ENCODE peak calls at places on chromosomes 1 and 21, in eight cellular contexts. M is HepG2, E is fibroblast of lung, C is heart left ventricle, B is HFFc6, T is NB4, X is PC-9, L is testis. P is an unnamed sample.

GRCh38 chr1:151132676-151133338 is 13.6 kb downstream of the SEMA6C start:
- DNase-seq in M (no peak), E (no peak), C (no peak), B (no peak), T (no peak), X (no peak), L (no peak), P (no peak)

GRCh38 chr21:34980423-34981115 is 68.5 kb downstream of the RUNX1 start:
- DNase-seq in M (no peak), E (peak), C (no peak), B (no peak), T (no peak), X (no peak), L (no peak), P (no peak)

GRCh38 chr1:54851928-54852524 is 35.0 kb downstream of the DHCR24 start:
- DNase-seq in M (no peak), E (no peak), C (no peak), B (no peak), T (no peak), X (no peak), L (no peak), P (no peak)

GRCh38 chr1:67239738-67240137 is 67.9 kb upstream of the IL12RB2 start:
- DNase-seq in M (no peak), E (no peak), C (no peak), B (no peak), T (no peak), X (no peak), L (no peak), P (no peak)

GRCh38 chr21:34576043-34576466 is 38.9 kb downstream of the RCAN1 start:
- DNase-seq in M (no peak), E (peak), C (peak), B (peak), T (no peak), X (peak), L (no peak), P (no peak)

GRCh38 chr1:177950506-177950905 is 19.4 kb downstream of the SEC16B start:
- DNase-seq in M (no peak), E (no peak), C (no peak), B (no peak), T (no peak), X (no peak), L (no peak), P (no peak)

GRCh38 chr1:37763791-37764741 is 854 bp downstream of the EPHA10 start:
- DNase-seq in M (peak), E (peak), C (peak), B (no peak), T (peak), X (no peak), L (peak), P (no peak)

GRCh38 chr1:54542120-54542961 is 5.7 kb upstream of the ACOT11 start:
- DNase-seq in M (peak), E (peak), C (peak), B (peak), T (peak), X (peak), L (peak), P (no peak)

GRCh38 chr1:8040586-8040985 is 14.5 kb upstream of the ERRFI1 start:
- DNase-seq in M (peak), E (peak), C (peak), B (peak), T (no peak), X (peak), L (peak), P (no peak)

GRCh38 chr1:34113362-34113761 is 51.7 kb downstream of the CSMD2 start:
- DNase-seq in M (no peak), E (no peak), C (no peak), B (no peak), T (no peak), X (no peak), L (peak), P (no peak)

GRCh38 chr1:96918406-96918805 is 196.8 kb downstream of the PTBP2 start:
- DNase-seq in M (no peak), E (peak), C (no peak), B (peak), T (no peak), X (no peak), L (no peak), P (no peak)

GRCh38 chr1:225561675-225562074 is 91.2 kb downstream of the ENAH start:
- DNase-seq in M (no peak), E (no peak), C (no peak), B (no peak), T (no peak), X (no peak), L (no peak), P (no peak)

GRCh38 chr1:156420209-156421061 is 51.4 kb downstream of the RHBG start:
- DNase-seq in M (no peak), E (no peak), C (no peak), B (no peak), T (no peak), X (no peak), L (no peak), P (no peak)

GRCh38 chr1:234732671-234733390 is 122.9 kb upstream of the IRF2BP2 start:
- DNase-seq in M (no peak), E (no peak), C (no peak), B (no peak), T (no peak), X (no peak), L (no peak), P (no peak)

GRCh38 chr1:86378813-86379212 is 17.3 kb downstream of the ODF2L start:
- DNase-seq in M (no peak), E (no peak), C (no peak), B (no peak), T (no peak), X (no peak), L (no peak), P (no peak)

GRCh38 chr1:114956570-114956969 is 73.1 kb upstream of the TSHB start:
- DNase-seq in M (peak), E (peak), C (no peak), B (no peak), T (peak), X (no peak), L (peak), P (no peak)

GRCh38 chr1:15598436-15598835 is 13.6 kb upstream of the AGMAT start:
- DNase-seq in M (no peak), E (no peak), C (no peak), B (no peak), T (no peak), X (no peak), L (no peak), P (no peak)

GRCh38 chr1:226098870-226099832 is 36.6 kb downstream of the H3-3A start:
- DNase-seq in M (no peak), E (no peak), C (no peak), B (no peak), T (peak), X (no peak), L (no peak), P (no peak)

GRCh38 chr1:184691719-184692324 is 62.8 kb downstream of the EDEM3 start:
- DNase-seq in M (peak), E (peak), C (no peak), B (peak), T (peak), X (no peak), L (peak), P (no peak)

GRCh38 chr1:155729031-155729898 is 40.4 kb downstream of the DAP3 start:
- DNase-seq in M (peak), E (peak), C (peak), B (peak), T (peak), X (no peak), L (peak), P (no peak)

GRCh38 chr21:25092441-25093011 is 514.8 kb downstream of the MRPL39 start:
- DNase-seq in M (no peak), E (no peak), C (no peak), B (no peak), T (no peak), X (no peak), L (no peak), P (no peak)

GRCh38 chr1:216785211-216785610 is 62.0 kb upstream of the ESRRG start:
- DNase-seq in M (no peak), E (no peak), C (no peak), B (no peak), T (no peak), X (no peak), L (no peak), P (no peak)

GRCh38 chr1:92817986-92818764 is 13.7 kb upstream of the RPL5 start:
- DNase-seq in M (no peak), E (peak), C (no peak), B (peak), T (peak), X (peak), L (no peak), P (no peak)

GRCh38 chr1:214660900-214661299 is 57.9 kb downstream of the CENPF start:
- DNase-seq in M (peak), E (peak), C (no peak), B (peak), T (no peak), X (no peak), L (peak), P (no peak)

GRCh38 chr1:214664656-214665433 is 61.9 kb downstream of the CENPF start:
- DNase-seq in M (no peak), E (peak), C (no peak), B (no peak), T (no peak), X (no peak), L (no peak), P (no peak)

GRCh38 chr1:214660190-214660589 is 57.2 kb downstream of the CENPF start:
- DNase-seq in M (no peak), E (no peak), C (no peak), B (no peak), T (no peak), X (no peak), L (no peak), P (no peak)

GRCh38 chr1:214665606-214666110 is 62.7 kb downstream of the CENPF start:
- DNase-seq in M (no peak), E (peak), C (no peak), B (no peak), T (no peak), X (no peak), L (no peak), P (no peak)

GRCh38 chr1:214662386-214662785 is 59.4 kb downstream of the CENPF start:
- DNase-seq in M (no peak), E (no peak), C (no peak), B (no peak), T (no peak), X (no peak), L (no peak), P (no peak)
- TF ChIP-seq CTCF in M (no peak), E (no peak), C (no peak), B (no peak), T (no peak), X (no peak), L (no peak), P (no peak)

GRCh38 chr1:64861611-64862010 is 104.7 kb downstream of the JAK1 start:
- DNase-seq in M (peak), E (no peak), C (peak), B (peak), T (no peak), X (no peak), L (peak), P (no peak)
- TF ChIP-seq CTCF in M (peak), E (no peak), C (peak), B (peak), T (no peak), X (no peak), L (no peak), P (no peak)

GRCh38 chr1:230125633-230126528 is 58.8 kb downstream of the GALNT2 start:
- DNase-seq in M (no peak), E (peak), C (no peak), B (peak), T (no peak), X (no peak), L (no peak), P (no peak)

GRCh38 chr1:230123280-230124186 is 56.5 kb downstream of the GALNT2 start:
- DNase-seq in M (peak), E (peak), C (no peak), B (no peak), T (no peak), X (no peak), L (no peak), P (no peak)

GRCh38 chr1:230126529-230127104 is 59.6 kb downstream of the GALNT2 start:
- DNase-seq in M (no peak), E (no peak), C (no peak), B (no peak), T (no peak), X (no peak), L (no peak), P (no peak)

GRCh38 chr1:230122361-230123279 is 55.6 kb downstream of the GALNT2 start:
- DNase-seq in M (no peak), E (no peak), C (no peak), B (no peak), T (no peak), X (no peak), L (no peak), P (no peak)

GRCh38 chr1:230124187-230125128 is 57.4 kb downstream of the GALNT2 start:
- DNase-seq in M (no peak), E (peak), C (no peak), B (no peak), T (peak), X (no peak), L (no peak), P (no peak)
- TF ChIP-seq CTCF in M (no peak), E (no peak), C (no peak), B (no peak), T (no peak), X (no peak), L (no peak), P (no peak)

GRCh38 chr1:170267317-170267716 is 121.6 kb downstream of the NTMT2 start:
- DNase-seq in M (no peak), E (no peak), C (no peak), B (peak), T (no peak), X (no peak), L (no peak), P (no peak)
- TF ChIP-seq CTCF in M (no peak), E (peak), C (no peak), B (no peak), T (no peak), X (no peak), L (no peak), P (peak)

GRCh38 chr21:31912501-31912900 is 39.7 kb downstream of the HUNK start:
- DNase-seq in M (no peak), E (no peak), C (no peak), B (no peak), T (no peak), X (no peak), L (no peak), P (no peak)

GRCh38 chr21:31908106-31909031 is 35.5 kb downstream of the HUNK start:
- DNase-seq in M (peak), E (peak), C (no peak), B (no peak), T (no peak), X (no peak), L (peak), P (no peak)

GRCh38 chr21:31909772-31910470 is 37.1 kb downstream of the HUNK start:
- DNase-seq in M (no peak), E (no peak), C (no peak), B (no peak), T (no peak), X (no peak), L (no peak), P (no peak)

GRCh38 chr21:31911138-31911907 is 38.5 kb downstream of the HUNK start:
- DNase-seq in M (no peak), E (peak), C (no peak), B (peak), T (peak), X (no peak), L (no peak), P (no peak)

GRCh38 chr21:31909153-31909771 is 36.4 kb downstream of the HUNK start:
- DNase-seq in M (no peak), E (peak), C (no peak), B (no peak), T (no peak), X (no peak), L (peak), P (no peak)
- TF ChIP-seq CTCF in M (no peak), E (no peak), C (no peak), B (no peak), T (no peak), X (no peak), L (no peak), P (no peak)

GRCh38 chr1:31393463-31393862 is 19.6 kb upstream of the SERINC2 start:
- DNase-seq in M (no peak), E (no peak), C (no peak), B (no peak), T (no peak), X (no peak), L (no peak), P (no peak)

GRCh38 chr1:31398246-31398645 is 14.8 kb upstream of the SERINC2 start:
- DNase-seq in M (no peak), E (no peak), C (no peak), B (no peak), T (no peak), X (no peak), L (no peak), P (no peak)

GRCh38 chr1:31396633-31397351 is 16.2 kb upstream of the SERINC2 start:
- DNase-seq in M (no peak), E (peak), C (no peak), B (peak), T (peak), X (no peak), L (no peak), P (no peak)

GRCh38 chr1:31397360-31398095 is 15.5 kb upstream of the SERINC2 start:
- DNase-seq in M (no peak), E (peak), C (no peak), B (peak), T (peak), X (peak), L (no peak), P (no peak)

DNA sequence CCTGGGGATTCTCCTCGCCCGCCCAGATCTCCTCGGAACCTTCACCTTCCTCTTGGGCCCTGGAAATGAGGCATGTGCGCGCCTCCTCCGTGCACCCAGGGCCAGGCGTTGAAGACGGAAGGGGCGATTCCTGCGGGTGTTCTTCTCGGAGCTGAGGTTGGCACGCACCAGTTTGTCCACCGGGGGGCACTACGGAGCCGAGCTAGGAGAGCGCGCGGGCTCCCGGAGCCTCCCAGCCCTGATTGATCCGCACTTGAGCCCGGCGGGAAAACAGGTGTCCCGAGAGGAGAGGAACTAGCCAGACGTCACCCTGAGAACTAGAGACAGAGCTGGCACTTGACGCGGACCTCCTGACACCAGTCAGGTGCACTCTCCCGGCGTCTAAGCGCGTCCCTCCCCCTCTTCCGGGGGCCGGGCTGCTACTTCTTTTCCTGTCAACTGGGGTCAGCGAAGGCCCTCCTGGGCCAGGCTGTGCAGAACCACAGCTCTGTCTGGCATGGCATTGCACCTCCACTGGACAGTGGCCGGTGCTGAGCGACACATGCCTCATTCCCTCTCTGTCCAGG is 18.3 kb upstream of the SERINC2 start:
- DNase-seq in M (peak), E (peak), C (peak), B (peak), T (peak), X (peak), L (peak), P (peak)
- TF ChIP-seq CTCF in M (peak), E (peak), C (peak), B (peak), T (peak), X (peak), L (peak), P (peak)

DNA sequence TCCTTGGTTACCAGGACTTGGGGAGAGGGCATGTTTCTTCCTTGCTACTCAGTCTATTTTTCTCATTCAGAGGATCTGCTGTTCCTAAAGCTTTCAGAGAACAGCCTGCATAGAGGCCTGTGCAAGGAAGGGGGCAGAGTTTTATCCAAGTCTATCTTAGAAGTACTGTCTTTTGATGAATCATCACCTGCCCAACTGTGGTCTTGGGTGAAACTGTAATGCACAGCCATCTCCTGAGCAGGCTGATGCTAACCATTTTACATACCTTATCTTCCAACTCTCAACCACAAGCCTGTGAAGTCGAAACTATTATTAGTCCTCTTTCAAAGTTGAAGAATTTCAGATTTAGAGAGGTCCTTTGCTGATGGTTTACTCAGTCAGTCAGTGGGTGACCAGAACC is 368.0 kb downstream of the HHAT start:
- DNase-seq in M (no peak), E (peak), C (no peak), B (peak), T (no peak), X (no peak), L (no peak), P (no peak)
- TF ChIP-seq CTCF in M (no peak), E (no peak), C (no peak), B (no peak), T (no peak), X (no peak), L (no peak), P (no peak)